ENCODE peak calls at places on chromosomes 7 and 10, in seven cellular contexts. Y is transverse colon, C is breast epithelium, G is GM23248, H is sigmoid colon, F is heart left ventricle, I is cardiac muscle cell. Z is an unnamed sample.

GRCh38 chr10:20327954-20328353 is 511.7 kb downstream of the PLXDC2 start:
- DNase-seq in Y (no peak), C (no peak), G (no peak), H (no peak), F (no peak), I (no peak), Z (no peak)

GRCh38 chr10:26448292-26448691 is 10.2 kb downstream of the APBB1IP start:
- DNase-seq in Y (no peak), C (no peak), G (no peak), H (no peak), F (no peak), I (no peak), Z (no peak)

GRCh38 chr10:2225609-2226008 is 488.3 kb upstream of the ADARB2 start:
- DNase-seq in Y (no peak), C (no peak), G (no peak), H (no peak), F (no peak), I (no peak), Z (no peak)

GRCh38 chr7:128041203-128041602 is 10.0 kb upstream of the LRRC4 start:
- DNase-seq in Y (no peak), C (no peak), G (peak; percentile 79), H (no peak), F (no peak), I (peak; percentile 83), Z (peak; percentile 59)

GRCh38 chr10:22810643-22811254 is 96.4 kb upstream of the PIP4K2A start:
- DNase-seq in Y (no peak), C (no peak), G (no peak), H (no peak), F (no peak), I (no peak), Z (no peak)

GRCh38 chr7:38169862-38170261 is 8.2 kb upstream of the STARD3NL start:
- DNase-seq in Y (no peak), C (no peak), G (peak; percentile 72), H (peak; percentile 73), F (no peak), I (peak; percentile 45), Z (no peak)

GRCh38 chr7:111986601-111987000 is 219.6 kb downstream of the DOCK4 start:
- DNase-seq in Y (no peak), C (no peak), G (no peak), H (no peak), F (no peak), I (no peak), Z (no peak)

GRCh38 chr10:76576276-76576962 is 1061.2 kb downstream of the KCNMA1 start:
- DNase-seq in Y (no peak), C (peak; percentile 32), G (peak; percentile 90), H (no peak), F (no peak), I (peak; percentile 21), Z (no peak)

GRCh38 chr7:67484244-67484751 is 487.7 kb downstream of the TYW1 start:
- DNase-seq in Y (peak; percentile 26), C (peak; percentile 32), G (peak; percentile 75), H (peak; percentile 68), F (peak; percentile 54), I (peak; percentile 76), Z (peak; percentile 42)

GRCh38 chr7:133815677-133816210 is 311.4 kb upstream of the LRGUK start:
- DNase-seq in Y (no peak), C (no peak), G (no peak), H (no peak), F (no peak), I (peak; percentile 26), Z (no peak)

GRCh38 chr7:51366930-51367613 is 50.5 kb upstream of the COBL start:
- DNase-seq in Y (peak; percentile 34), C (no peak), G (peak; percentile 69), H (no peak), F (peak; percentile 26), I (peak; percentile 64), Z (peak; percentile 71)

GRCh38 chr7:42945821-42946615 is 13.8 kb downstream of the MRPL32 start:
- DNase-seq in Y (no peak), C (no peak), G (peak; percentile 47), H (no peak), F (no peak), I (no peak), Z (no peak)

GRCh38 chr7:96321041-96321669 is 743 bp downstream of the SLC25A13 start:
- DNase-seq in Y (peak; percentile 90), C (peak; percentile 75), G (peak; percentile 83), H (peak; percentile 93), F (peak; percentile 88), I (peak; percentile 84), Z (peak; percentile 90)

GRCh38 chr7:33836797-33837355 is 68.5 kb upstream of the BMPER start:
- DNase-seq in Y (no peak), C (no peak), G (no peak), H (no peak), F (no peak), I (no peak), Z (no peak)

GRCh38 chr10:102845352-102845902 is 8.2 kb upstream of the CYP17A1 start:
- DNase-seq in Y (no peak), C (no peak), G (no peak), H (no peak), F (no peak), I (no peak), Z (no peak)

GRCh38 chr7:29619848-29620247 is 56.2 kb downstream of the PRR15 start:
- DNase-seq in Y (no peak), C (no peak), G (no peak), H (no peak), F (no peak), I (no peak), Z (no peak)

GRCh38 chr7:127208860-127209259 is 43.9 kb downstream of the GRM8 start:
- DNase-seq in Y (no peak), C (no peak), G (no peak), H (no peak), F (no peak), I (no peak), Z (no peak)

GRCh38 chr7:14125998-14126397 is 136.5 kb upstream of the ETV1 start:
- DNase-seq in Y (no peak), C (no peak), G (no peak), H (no peak), F (no peak), I (no peak), Z (no peak)

GRCh38 chr10:89118091-89118490 is 89.0 kb downstream of the CH25H start:
- DNase-seq in Y (no peak), C (no peak), G (peak; percentile 67), H (no peak), F (no peak), I (peak; percentile 35), Z (no peak)

GRCh38 chr7:11026452-11027359 is 53.0 kb downstream of the PHF14 start:
- DNase-seq in Y (no peak), C (no peak), G (no peak), H (no peak), F (no peak), I (peak; percentile 1), Z (no peak)

DNA sequence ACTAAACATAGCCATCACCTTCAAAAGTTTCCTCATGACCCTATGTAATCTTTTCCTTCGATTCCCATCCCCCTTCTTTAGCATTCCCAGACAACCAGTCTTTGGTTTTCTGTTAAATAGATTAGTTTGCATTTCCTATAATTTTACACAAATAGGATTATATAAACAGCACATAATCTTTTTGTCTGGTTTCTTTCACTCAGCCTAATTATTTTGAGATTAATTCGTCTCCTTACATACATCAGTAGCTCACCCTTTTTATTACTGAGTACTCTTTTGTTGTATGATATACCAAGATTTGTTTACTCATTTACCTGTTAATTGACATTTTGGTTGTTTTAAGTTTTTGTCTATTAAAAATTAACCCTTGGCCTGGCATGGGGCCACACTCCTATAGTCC is 354.7 kb upstream of the CHRM2 start:
- DNase-seq in Y (no peak), C (no peak), G (no peak), H (no peak), F (no peak), I (no peak), Z (no peak)
- H3K4me1 ChIP-seq in Y (no peaks in the 10 kb centered on the region), C (no peaks in the 10 kb centered on the region), G (no peaks in the 10 kb centered on the region), H (no peaks in the 10 kb centered on the region), F (no peaks in the 10 kb centered on the region), I (no peaks in the 10 kb centered on the region), Z (no peaks in the 10 kb centered on the region)

DNA sequence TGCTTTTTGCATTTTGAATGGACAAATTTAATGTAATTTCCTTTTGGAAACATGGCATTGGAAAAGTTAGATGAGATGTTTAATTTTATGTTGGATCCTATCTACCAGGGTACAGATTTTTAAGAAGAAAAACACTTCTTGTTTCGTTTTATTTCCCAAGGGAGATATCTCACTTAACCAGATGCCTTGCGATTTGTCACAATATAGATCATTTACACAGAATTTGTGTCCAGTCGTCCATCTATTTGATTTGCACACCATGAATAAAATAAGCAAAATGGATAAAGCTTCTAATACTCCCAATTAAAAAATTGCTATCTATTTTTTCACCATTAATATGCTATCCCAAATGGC is 25.7 kb downstream of the HDAC9 start:
- DNase-seq in Y (no peak), C (no peak), G (no peak), H (no peak), F (no peak), I (no peak), Z (no peak)
- H3K36me3 ChIP-seq in Y (no peaks in the 10 kb centered on the region), C (no peaks in the 10 kb centered on the region), G (no peaks in the 10 kb centered on the region), H (no peaks in the 10 kb centered on the region), F (no peaks in the 10 kb centered on the region), I (no peaks in the 10 kb centered on the region), Z (no peaks in the 10 kb centered on the region)

GRCh38 chr10:101042667-101043355 is 11.8 kb downstream of the SFXN3 start:
- DNase-seq in Y (peak; percentile 99), C (peak; percentile 96), G (peak; percentile 97), H (peak; percentile 98), F (peak; percentile 96), I (peak; percentile 97), Z (peak; percentile 99)

GRCh38 chr10:101040851-101041250 is 9.8 kb downstream of the SFXN3 start:
- DNase-seq in Y (no peak), C (no peak), G (no peak), H (no peak), F (no peak), I (no peak), Z (no peak)

GRCh38 chr10:101042118-101042517 is 11.1 kb downstream of the SFXN3 start:
- DNase-seq in Y (no peak), C (no peak), G (no peak), H (no peak), F (no peak), I (no peak), Z (no peak)

GRCh38 chr10:101040061-101040460 is 9.0 kb downstream of the SFXN3 start:
- DNase-seq in Y (no peak), C (no peak), G (no peak), H (no peak), F (no peak), I (no peak), Z (no peak)

GRCh38 chr10:101041252-101041761 is 10.3 kb downstream of the SFXN3 start:
- DNase-seq in Y (peak; percentile 88), C (peak; percentile 86), G (peak; percentile 92), H (peak; percentile 93), F (peak; percentile 82), I (peak; percentile 91), Z (peak; percentile 91)
- H3K27me3 ChIP-seq in Y (no peaks in the 10 kb centered on the region), C (no peaks in the 10 kb centered on the region), G (no peaks in the 10 kb centered on the region), H (peaks cover 4% of the 10 kb centered on the region), F (no peaks in the 10 kb centered on the region), I (peaks cover 24% of the 10 kb centered on the region), Z (no peaks in the 10 kb centered on the region)

DNA sequence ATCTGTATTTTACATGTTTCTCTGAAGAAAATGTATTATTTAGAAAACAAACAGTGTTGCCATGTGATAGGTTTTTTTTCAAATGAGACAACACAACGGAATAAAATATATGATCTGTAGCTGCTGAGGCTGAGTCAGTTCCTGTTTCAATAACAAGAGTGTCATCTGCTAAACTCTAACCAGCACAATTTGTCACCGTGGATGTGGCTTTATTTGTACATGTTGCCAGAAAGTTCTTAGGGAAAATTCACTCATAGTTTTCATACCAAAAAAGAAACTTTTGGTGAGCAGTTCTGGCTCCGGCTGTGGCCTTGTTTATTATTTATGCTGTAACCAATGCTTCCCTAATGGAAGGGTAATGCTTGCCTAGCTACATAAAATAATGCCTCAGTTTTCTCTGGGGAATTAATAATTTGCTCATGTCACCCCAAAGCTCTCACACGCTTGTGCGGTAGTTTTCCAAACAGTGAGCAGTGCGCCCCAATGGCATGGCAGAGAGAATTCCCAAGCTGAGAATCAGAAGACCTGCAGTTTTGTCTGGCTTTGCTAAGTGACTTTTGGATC is 20.3 kb upstream of the KLF6 start:
- DNase-seq in Y (no peak), C (no peak), G (peak; percentile 96), H (no peak), F (no peak), I (peak; percentile 71), Z (peak; percentile 71)
- H3K4me1 ChIP-seq in Y (peaks cover 65% of the 10 kb centered on the region), C (no peaks in the 10 kb centered on the region), G (peaks cover 48% of the 10 kb centered on the region), H (peaks cover 41% of the 10 kb centered on the region), F (peaks cover 56% of the 10 kb centered on the region), I (peaks cover 38% of the 10 kb centered on the region), Z (peaks cover 20% of the 10 kb centered on the region)

Z was measured in small intestine.